ENCODE peak calls at places on chromosomes 1 and 21, in eight cellular contexts. I is ureter; C is stimulated activated CD8-positive, alpha-beta memory T cell treated with anti-CD3 and anti-CD28 coated beads, Interleukin-12 subunit alpha, Interleukin-12 subunit beta, amount 100 ng/mL, for 1 hour; S is M059J; N is effector memory CD8-positive, alpha-beta T cell; P is Kasumi-1; H is nucleus accumbens; U is adipocyte. O is an unnamed sample.

GRCh38 chr1:174720618-174721017 is 272.9 kb downstream of the GPR52 start:
- DNase-seq in I (no peak), C (no peak), S (no peak), N (no peak), P (no peak), H (no peak), U (peak; percentile 19), O (no peak)

GRCh38 chr21:41459884-41460534 is 34.0 kb downstream of the MX1 start:
- DNase-seq in I (no peak), C (no peak), S (peak; percentile 68), N (no peak), P (no peak), H (no peak), U (no peak), O (no peak)

GRCh38 chr1:243944429-243945160 is 94.6 kb upstream of the AKT3 start:
- DNase-seq in I (peak; percentile 63), C (no peak), S (no peak), N (no peak), P (no peak), H (no peak), U (peak; percentile 49), O (no peak)

GRCh38 chr21:14526199-14526598 is 19.9 kb downstream of the SAMSN1 start:
- DNase-seq in I (no peak), C (no peak), S (no peak), N (no peak), P (no peak), H (no peak), U (no peak), O (no peak)

GRCh38 chr1:36156329-36157114 is 562 bp downstream of the MAP7D1 start:
- DNase-seq in I (peak; percentile 76), C (no peak), S (peak; percentile 65), N (peak; percentile 21), P (peak; percentile 51), H (peak; percentile 50), U (peak; percentile 81), O (peak; percentile 15)

GRCh38 chr1:40383095-40383487 is 9.6 kb downstream of the SMAP2 start:
- DNase-seq in I (no peak), C (no peak), S (no peak), N (no peak), P (no peak), H (no peak), U (no peak), O (no peak)

GRCh38 chr1:18010945-18011344 is 96.7 kb upstream of the IGSF21 start:
- DNase-seq in I (no peak), C (no peak), S (no peak), N (no peak), P (no peak), H (no peak), U (peak; percentile 17), O (no peak)

GRCh38 chr1:40901886-40902633 is 39.9 kb upstream of the CITED4 start:
- DNase-seq in I (no peak), C (no peak), S (peak; percentile 97), N (no peak), P (no peak), H (no peak), U (peak; percentile 77), O (peak; percentile 73)

GRCh38 chr1:48227165-48228013 is 4.9 kb downstream of the SLC5A9 start:
- DNase-seq in I (no peak), C (no peak), S (no peak), N (no peak), P (peak; percentile 79), H (no peak), U (no peak), O (no peak)

GRCh38 chr1:154170547-154171221 is 15.8 kb upstream of the NUP210L start:
- DNase-seq in I (no peak), C (no peak), S (no peak), N (no peak), P (no peak), H (peak; percentile 16), U (no peak), O (no peak)